ENCODE peak calls at places on chromosomes 6 and 20, in seven cellular contexts. X is SK-N-SH, W is adrenal gland, F is stomach, P is iPS DF 6.9, C is heart left ventricle, V is left lung. L is an unnamed sample. For H3K9me3, the result is how much of the 10 kb centered on the place peaks cover.

GRCh38 chr6:107179004-107179403 is 63.7 kb upstream of the BEND3 start:
- DNase-seq in X (no peak), W (peak), F (no peak), P (no peak), C (no peak), V (no peak), L (no peak)

GRCh38 chr6:22709804-22710203 is 140.4 kb downstream of the HDGFL1 start:
- DNase-seq in X (no peak), W (no peak), F (no peak), P (no peak), C (no peak), V (no peak), L (no peak)

GRCh38 chr20:21702553-21703467 is 2.7 kb upstream of the PAX1 start:
- DNase-seq in X (peak), W (peak), F (no peak), P (no peak), C (no peak), V (no peak), L (no peak)

GRCh38 chr6:148850936-148851335 is 104.1 kb downstream of the UST start:
- DNase-seq in X (no peak), W (no peak), F (no peak), P (no peak), C (no peak), V (no peak), L (no peak)

GRCh38 chr6:158501638-158502592 is 58.0 kb upstream of the TMEM181 start:
- DNase-seq in X (no peak), W (no peak), F (no peak), P (no peak), C (no peak), V (no peak), L (no peak)

GRCh38 chr20:20003088-20003954 is 13.8 kb upstream of the NAA20 start:
- DNase-seq in X (no peak), W (peak), F (no peak), P (no peak), C (peak), V (peak), L (peak)

GRCh38 chr6:167470836-167471547 is 146.1 kb downstream of the TTLL2 start:
- DNase-seq in X (no peak), W (no peak), F (no peak), P (no peak), C (no peak), V (no peak), L (no peak)

GRCh38 chr20:44961868-44962267 is 1.7 kb upstream of the TOMM34 start:
- DNase-seq in X (peak), W (no peak), F (no peak), P (no peak), C (no peak), V (no peak), L (no peak)

GRCh38 chr20:41702647-41703046 is 84.5 kb upstream of the CHD6 start:
- DNase-seq in X (no peak), W (no peak), F (no peak), P (no peak), C (no peak), V (no peak), L (no peak)

GRCh38 chr6:166955121-166955864 is 1.1 kb downstream of the RNASET2 start:
- DNase-seq in X (peak), W (peak), F (peak), P (no peak), C (no peak), V (peak), L (no peak)

GRCh38 chr6:156585859-156586258 is 191.3 kb upstream of the ARID1B start:
- DNase-seq in X (no peak), W (no peak), F (no peak), P (no peak), C (no peak), V (no peak), L (no peak)

GRCh38 chr6:4446982-4447381 is 311.6 kb upstream of the ECI2 start:
- DNase-seq in X (no peak), W (peak), F (no peak), P (no peak), C (peak), V (no peak), L (no peak)

GRCh38 chr6:100877851-100878250 is 3.3 kb downstream of the ASCC3 start:
- DNase-seq in X (no peak), W (no peak), F (no peak), P (no peak), C (no peak), V (no peak), L (no peak)

GRCh38 chr20:20743511-20744169 is 31.2 kb upstream of the RALGAPA2 start:
- DNase-seq in X (no peak), W (peak), F (peak), P (no peak), C (peak), V (peak), L (peak)

GRCh38 chr6:93721386-93722048 is 302.2 kb upstream of the EPHA7 start:
- DNase-seq in X (no peak), W (no peak), F (no peak), P (peak), C (no peak), V (no peak), L (no peak)

GRCh38 chr6:84428300-84428907 is 201.0 kb upstream of the CEP162 start:
- DNase-seq in X (peak), W (peak), F (peak), P (no peak), C (no peak), V (peak), L (peak)

GRCh38 chr20:44017905-44018683 is 103.4 kb downstream of the TOX2 start:
- DNase-seq in X (peak), W (peak), F (peak), P (no peak), C (peak), V (peak), L (peak)

GRCh38 chr20:3595541-3595940 is 67.7 kb downstream of the GFRA4 start:
- DNase-seq in X (no peak), W (no peak), F (no peak), P (no peak), C (no peak), V (no peak), L (no peak)

GRCh38 chr6:136502791-136503190 is 47.4 kb downstream of the MAP7 start:
- DNase-seq in X (no peak), W (no peak), F (no peak), P (no peak), C (no peak), V (no peak), L (no peak)

GRCh38 chr6:56291278-56291917 is 44.0 kb upstream of the COL21A1 start:
- DNase-seq in X (no peak), W (no peak), F (no peak), P (no peak), C (no peak), V (no peak), L (no peak)

GRCh38 chr6:82217014-82217621 is 30.4 kb downstream of the IBTK start:
- DNase-seq in X (no peak), W (no peak), F (no peak), P (no peak), C (no peak), V (no peak), L (no peak)

GRCh38 chr20:17343631-17344447 is 117.0 kb downstream of the PCSK2 start:
- DNase-seq in X (no peak), W (no peak), F (no peak), P (no peak), C (no peak), V (no peak), L (no peak)

GRCh38 chr20:37456948-37457347 is 64.1 kb upstream of the NNAT start:
- DNase-seq in X (no peak), W (no peak), F (no peak), P (no peak), C (no peak), V (no peak), L (no peak)
- H3K9me3 ChIP-seq in X (under half), W (under half), F (half or more), P (under half), C (under half), V (under half), L (under half)

GRCh38 chr6:151652338-151652737 is 155.1 kb upstream of the ESR1 start:
- DNase-seq in X (no peak), W (peak), F (no peak), P (no peak), C (no peak), V (no peak), L (peak)
- H3K27ac ChIP-seq in X (no peak), W (no peak), F (no peak), P (no peak), C (no peak), V (no peak), L (no peak)

DNA sequence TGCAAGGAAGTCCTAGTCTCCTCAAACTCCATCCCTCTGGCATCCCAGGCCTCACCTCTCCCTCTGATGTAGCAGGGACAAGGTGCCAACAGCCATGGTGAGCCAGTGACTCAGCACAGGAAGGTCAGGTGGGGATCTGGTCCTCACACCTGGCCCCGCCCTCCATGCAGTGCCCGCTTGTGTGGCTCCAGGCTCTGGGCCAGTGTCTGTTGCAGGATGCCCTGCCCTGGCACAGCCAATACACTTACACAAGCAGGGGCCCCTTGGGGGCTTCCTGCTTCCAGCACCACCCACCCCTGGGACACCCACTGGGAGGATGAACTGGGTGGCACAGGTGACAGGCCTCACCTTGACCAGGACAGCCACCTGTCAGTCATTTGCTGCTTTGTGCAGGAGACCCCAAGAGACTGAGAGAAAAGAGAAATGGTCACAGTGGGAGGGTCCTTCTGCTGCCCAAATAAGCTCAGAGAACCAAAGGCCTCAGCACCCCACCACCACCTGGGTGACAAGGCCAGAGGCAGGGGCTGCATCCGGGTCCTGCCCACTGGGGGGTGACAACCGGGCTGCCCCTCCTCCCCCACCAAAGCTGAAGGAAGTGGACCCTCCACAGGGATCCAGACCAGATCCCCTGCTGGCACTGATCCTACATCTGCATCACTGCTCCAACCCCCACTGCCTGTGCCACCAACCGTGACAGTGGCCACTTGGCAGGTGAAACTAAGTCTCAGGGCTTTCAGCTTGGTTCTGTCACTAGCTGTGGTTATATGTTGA is 658.8 kb upstream of the DEFB115 start:
- DNase-seq in X (no peak), W (no peak), F (no peak), P (no peak), C (no peak), V (no peak), L (no peak)
- H3K9me3 ChIP-seq in X (under half), W (under half), F (under half), P (under half), C (under half), V (under half), L (under half)

GRCh38 chr6:43876602-43877001 is 106.6 kb downstream of the VEGFA start:
- DNase-seq in X (no peak), W (no peak), F (no peak), P (no peak), C (no peak), V (no peak), L (no peak)
- H3K27ac ChIP-seq in X (no peak), W (no peak), F (no peak), P (no peak), C (no peak), V (no peak), L (no peak)

GRCh38 chr6:164359036-164359435 is 944.5 kb downstream of the QKI start:
- DNase-seq in X (no peak), W (no peak), F (no peak), P (no peak), C (no peak), V (no peak), L (no peak)
- H3K9me3 ChIP-seq in X (under half), W (under half), F (under half), P (under half), C (under half), V (under half), L (under half)

DNA sequence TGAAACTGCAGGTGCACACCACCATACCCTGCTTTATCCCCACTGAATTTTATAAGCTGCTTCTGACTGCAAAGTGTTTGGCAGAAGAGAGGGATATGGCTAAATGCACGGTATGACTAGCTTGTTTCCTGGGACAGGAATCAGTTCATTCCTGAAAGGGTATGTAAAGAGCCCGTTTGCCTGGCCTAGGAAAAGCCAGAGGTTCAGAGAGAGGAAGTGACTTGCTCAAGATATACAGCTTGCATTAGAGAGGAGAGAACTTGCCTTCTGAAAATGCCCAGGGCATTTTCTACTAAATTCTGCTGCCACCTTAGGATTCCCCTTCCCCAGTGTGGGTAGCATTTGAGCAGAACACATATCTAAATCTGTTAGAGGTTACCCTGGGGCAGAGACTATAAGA is 683 bp upstream of the GCNT2 start:
- DNase-seq in X (no peak), W (no peak), F (no peak), P (no peak), C (no peak), V (no peak), L (no peak)
- H3K27ac ChIP-seq in X (no peak), W (peak), F (peak), P (no peak), C (peak), V (peak), L (no peak)

GRCh38 chr20:59808729-59809381 is 124.6 kb downstream of the SYCP2 start:
- DNase-seq in X (peak), W (no peak), F (peak), P (no peak), C (peak), V (no peak), L (no peak)
- H3K9me3 ChIP-seq in X (under half), W (under half), F (under half), P (under half), C (under half), V (under half), L (under half)

GRCh38 chr20:62494537-62494936 is 18.7 kb upstream of the GATA5 start:
- DNase-seq in X (no peak), W (no peak), F (no peak), P (no peak), C (no peak), V (no peak), L (no peak)
- H3K27ac ChIP-seq in X (no peak), W (peak), F (no peak), P (no peak), C (peak), V (no peak), L (no peak)

DNA sequence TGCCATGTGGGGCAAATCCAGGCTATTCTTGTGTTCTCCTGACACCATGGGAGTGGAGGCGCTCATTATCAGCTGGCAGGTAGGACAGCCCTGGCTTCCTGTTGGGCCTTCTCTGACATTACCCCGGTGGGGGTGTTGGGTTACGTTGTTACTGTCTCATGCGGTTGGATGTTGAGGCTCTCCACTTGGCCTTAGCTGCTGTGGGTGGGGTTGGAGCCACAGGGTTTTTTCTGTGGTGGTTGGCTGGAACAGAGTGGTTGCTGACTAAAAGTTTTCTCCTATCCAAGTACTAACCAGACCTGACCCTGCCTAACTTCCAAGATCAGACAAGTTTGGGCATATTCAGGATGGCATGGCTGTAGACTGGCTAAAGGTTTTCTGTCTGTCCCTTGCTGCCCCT is 20.2 kb downstream of the RIPK1 start:
- DNase-seq in X (no peak), W (no peak), F (no peak), P (no peak), C (no peak), V (no peak), L (no peak)
- H3K9me3 ChIP-seq in X (under half), W (under half), F (under half), P (under half), C (under half), V (under half), L (under half)

GRCh38 chr6:38906582-38906981 is 142.0 kb upstream of the GLP1R start:
- DNase-seq in X (no peak), W (no peak), F (no peak), P (no peak), C (no peak), V (no peak), L (no peak)

GRCh38 chr6:38912378-38912777 is 136.2 kb upstream of the GLP1R start:
- DNase-seq in X (no peak), W (no peak), F (no peak), P (no peak), C (no peak), V (no peak), L (no peak)

GRCh38 chr6:38907264-38907663 is 141.3 kb upstream of the GLP1R start:
- DNase-seq in X (no peak), W (no peak), F (no peak), P (no peak), C (no peak), V (no peak), L (no peak)

GRCh38 chr6:38909020-38909730 is 139.4 kb upstream of the GLP1R start:
- DNase-seq in X (no peak), W (no peak), F (peak), P (no peak), C (no peak), V (no peak), L (no peak)

DNA sequence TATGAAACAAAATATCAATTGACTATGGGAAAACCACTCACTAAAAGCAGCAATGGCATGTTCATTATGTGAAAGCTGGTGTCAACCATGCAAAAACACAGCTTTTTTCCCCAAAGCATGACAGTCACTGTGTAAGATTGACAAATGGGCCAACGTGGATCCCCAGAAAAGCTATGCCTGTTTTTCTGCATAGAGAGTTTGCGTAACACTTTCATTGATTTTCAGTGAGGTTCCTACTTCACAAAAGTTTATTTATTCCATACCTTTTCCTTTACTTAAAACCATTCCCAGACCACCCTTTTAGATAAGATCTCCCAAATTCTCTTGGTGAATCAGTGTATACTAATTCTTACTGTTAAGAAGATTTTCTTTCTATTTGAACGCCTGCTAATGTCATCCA is 138.4 kb upstream of the GLP1R start:
- DNase-seq in X (no peak), W (no peak), F (no peak), P (no peak), C (no peak), V (no peak), L (no peak)
- H3K27ac ChIP-seq in X (no peak), W (no peak), F (no peak), P (no peak), C (no peak), V (no peak), L (no peak)

L was measured in tibial artery.